ENCODE peak calls at places on chromosomes 13 and 19, in four cellular contexts. One of them, this sample, is unnamed.

GRCh38 chr13:92187378-92187989 is 789.1 kb downstream of the GPC5 start:
- DNase-seq in body of pancreas: peak; percentile 9
- DNase-seq in astrocyte of the spinal cord: peak; percentile 62
- DNase-seq in HL-60: peak; percentile 26
- DNase-seq in this sample: peak; percentile 71

GRCh38 chr13:62320129-62320724 is 904.6 kb upstream of the PCDH20 start:
- DNase-seq in body of pancreas: peak; percentile 8
- DNase-seq in astrocyte of the spinal cord: peak; percentile 65
- DNase-seq in HL-60: peak; percentile 10
- DNase-seq in this sample: peak; percentile 76

GRCh38 chr13:66425741-66426140 is 804.4 kb downstream of the PCDH9 start:
- DNase-seq in body of pancreas: no peak
- DNase-seq in astrocyte of the spinal cord: peak; percentile 26
- DNase-seq in HL-60: no peak
- DNase-seq in this sample: peak; percentile 25

GRCh38 chr19:57708641-57709354 is at the start of gene ZNF154:
- DNase-seq in body of pancreas: peak; percentile 39
- DNase-seq in astrocyte of the spinal cord: peak; percentile 77
- DNase-seq in HL-60: no peak
- DNase-seq in this sample: peak; percentile 84

GRCh38 chr19:55811340-55811739 is 20.5 kb downstream of the NLRP11 start:
- DNase-seq in body of pancreas: no peak
- DNase-seq in astrocyte of the spinal cord: no peak
- DNase-seq in HL-60: no peak
- DNase-seq in this sample: no peak

GRCh38 chr19:19113040-19113541 is 25.2 kb downstream of the TMEM161A start:
- DNase-seq in body of pancreas: no peak
- DNase-seq in astrocyte of the spinal cord: peak; percentile 31
- DNase-seq in HL-60: peak; percentile 16
- DNase-seq in this sample: peak; percentile 40

GRCh38 chr13:110617326-110618072 is 2.2 kb downstream of the NAXD start:
- DNase-seq in body of pancreas: peak; percentile 88
- DNase-seq in astrocyte of the spinal cord: peak; percentile 84
- DNase-seq in HL-60: no peak
- DNase-seq in this sample: peak; percentile 84

GRCh38 chr19:49104229-49104864 is 9.8 kb upstream of the LIN7B start:
- DNase-seq in body of pancreas: no peak
- DNase-seq in astrocyte of the spinal cord: no peak
- DNase-seq in HL-60: no peak
- DNase-seq in this sample: no peak

GRCh38 chr19:416416-416815 is 7.5 kb upstream of the C2CD4C start:
- DNase-seq in body of pancreas: no peak
- DNase-seq in astrocyte of the spinal cord: no peak
- DNase-seq in HL-60: no peak
- DNase-seq in this sample: no peak

GRCh38 chr13:114325729-114326128 is 11.4 kb downstream of the CHAMP1 start:
- DNase-seq in body of pancreas: no peak
- DNase-seq in astrocyte of the spinal cord: no peak
- DNase-seq in HL-60: peak; percentile 43
- DNase-seq in this sample: peak; percentile 39

GRCh38 chr19:3323704-3324103 is 42.7 kb upstream of the NFIC start:
- DNase-seq in body of pancreas: no peak
- DNase-seq in astrocyte of the spinal cord: no peak
- DNase-seq in HL-60: no peak
- DNase-seq in this sample: no peak

GRCh38 chr19:29383696-29384095 is 142.1 kb upstream of the VSTM2B start:
- DNase-seq in body of pancreas: no peak
- DNase-seq in astrocyte of the spinal cord: no peak
- DNase-seq in HL-60: no peak
- DNase-seq in this sample: no peak

GRCh38 chr13:98824376-98825160 is 72.1 kb upstream of the SLC15A1 start:
- DNase-seq in body of pancreas: no peak
- DNase-seq in astrocyte of the spinal cord: no peak
- DNase-seq in HL-60: no peak
- DNase-seq in this sample: no peak

GRCh38 chr19:23822735-23823134 is 64.0 kb upstream of the ZNF681 start:
- DNase-seq in body of pancreas: no peak
- DNase-seq in astrocyte of the spinal cord: no peak
- DNase-seq in HL-60: no peak
- DNase-seq in this sample: no peak
- TF ChIP-seq CTCF in body of pancreas: no peak
- TF ChIP-seq CTCF in astrocyte of the spinal cord: no peak
- TF ChIP-seq CTCF in HL-60: no peak
- TF ChIP-seq CTCF in this sample: no peak

GRCh38 chr19:47130120-47130588 is 481 bp upstream of the SAE1 start:
- DNase-seq in body of pancreas: no peak
- DNase-seq in astrocyte of the spinal cord: no peak
- DNase-seq in HL-60: no peak
- DNase-seq in this sample: no peak
- H3K4me3 ChIP-seq in body of pancreas: no peak overlapping the region
- H3K4me3 ChIP-seq in astrocyte of the spinal cord: no peak overlapping the region
- H3K4me3 ChIP-seq in HL-60: no peak overlapping the region
- H3K4me3 ChIP-seq in this sample: no peak overlapping the region

GRCh38 chr19:13838943-13839192 is 38.1 kb upstream of the NANOS3 start:
- DNase-seq in body of pancreas: peak; percentile 81
- DNase-seq in astrocyte of the spinal cord: no peak
- DNase-seq in HL-60: no peak
- DNase-seq in this sample: no peak

GRCh38 chr19:13840751-13841338 is 36.1 kb upstream of the NANOS3 start:
- DNase-seq in body of pancreas: no peak
- DNase-seq in astrocyte of the spinal cord: peak; percentile 38
- DNase-seq in HL-60: no peak
- DNase-seq in this sample: no peak

GRCh38 chr19:13838071-13838942 is 38.6 kb upstream of the NANOS3 start:
- DNase-seq in body of pancreas: no peak
- DNase-seq in astrocyte of the spinal cord: peak; percentile 45
- DNase-seq in HL-60: no peak
- DNase-seq in this sample: no peak

GRCh38 chr19:13839938-13840750 is 36.8 kb upstream of the NANOS3 start:
- DNase-seq in body of pancreas: peak; percentile 40
- DNase-seq in astrocyte of the spinal cord: peak; percentile 45
- DNase-seq in HL-60: peak; percentile 58
- DNase-seq in this sample: no peak

GRCh38 chr19:13839193-13839937 is 37.6 kb upstream of the NANOS3 start:
- DNase-seq in body of pancreas: peak; percentile 80
- DNase-seq in astrocyte of the spinal cord: peak; percentile 83
- DNase-seq in HL-60: peak; percentile 94
- DNase-seq in this sample: peak; percentile 86
- TF ChIP-seq CTCF in body of pancreas: no peak
- TF ChIP-seq CTCF in astrocyte of the spinal cord: no peak
- TF ChIP-seq CTCF in HL-60: no peak
- TF ChIP-seq CTCF in this sample: no peak

GRCh38 chr19:21571316-21571715 is 65.9 kb downstream of the ZNF429 start:
- DNase-seq in body of pancreas: no peak
- DNase-seq in astrocyte of the spinal cord: no peak
- DNase-seq in HL-60: no peak
- DNase-seq in this sample: no peak

GRCh38 chr19:21566073-21566472 is 60.7 kb downstream of the ZNF429 start:
- DNase-seq in body of pancreas: no peak
- DNase-seq in astrocyte of the spinal cord: no peak
- DNase-seq in HL-60: no peak
- DNase-seq in this sample: no peak

GRCh38 chr19:21574607-21575006 is 69.2 kb downstream of the ZNF429 start:
- DNase-seq in body of pancreas: no peak
- DNase-seq in astrocyte of the spinal cord: no peak
- DNase-seq in HL-60: no peak
- DNase-seq in this sample: no peak

GRCh38 chr19:21568816-21569496 is 63.6 kb downstream of the ZNF429 start:
- DNase-seq in body of pancreas: peak; percentile 93
- DNase-seq in astrocyte of the spinal cord: peak; percentile 57
- DNase-seq in HL-60: no peak
- DNase-seq in this sample: peak; percentile 15

GRCh38 chr19:21569497-21569870 is 64.1 kb downstream of the ZNF429 start:
- DNase-seq in body of pancreas: no peak
- DNase-seq in astrocyte of the spinal cord: no peak
- DNase-seq in HL-60: no peak
- DNase-seq in this sample: no peak
- H3K4me3 ChIP-seq in body of pancreas: no peak overlapping the region
- H3K4me3 ChIP-seq in astrocyte of the spinal cord: no peak overlapping the region
- H3K4me3 ChIP-seq in HL-60: no peak overlapping the region
- H3K4me3 ChIP-seq in this sample: no peak overlapping the region

DNA sequence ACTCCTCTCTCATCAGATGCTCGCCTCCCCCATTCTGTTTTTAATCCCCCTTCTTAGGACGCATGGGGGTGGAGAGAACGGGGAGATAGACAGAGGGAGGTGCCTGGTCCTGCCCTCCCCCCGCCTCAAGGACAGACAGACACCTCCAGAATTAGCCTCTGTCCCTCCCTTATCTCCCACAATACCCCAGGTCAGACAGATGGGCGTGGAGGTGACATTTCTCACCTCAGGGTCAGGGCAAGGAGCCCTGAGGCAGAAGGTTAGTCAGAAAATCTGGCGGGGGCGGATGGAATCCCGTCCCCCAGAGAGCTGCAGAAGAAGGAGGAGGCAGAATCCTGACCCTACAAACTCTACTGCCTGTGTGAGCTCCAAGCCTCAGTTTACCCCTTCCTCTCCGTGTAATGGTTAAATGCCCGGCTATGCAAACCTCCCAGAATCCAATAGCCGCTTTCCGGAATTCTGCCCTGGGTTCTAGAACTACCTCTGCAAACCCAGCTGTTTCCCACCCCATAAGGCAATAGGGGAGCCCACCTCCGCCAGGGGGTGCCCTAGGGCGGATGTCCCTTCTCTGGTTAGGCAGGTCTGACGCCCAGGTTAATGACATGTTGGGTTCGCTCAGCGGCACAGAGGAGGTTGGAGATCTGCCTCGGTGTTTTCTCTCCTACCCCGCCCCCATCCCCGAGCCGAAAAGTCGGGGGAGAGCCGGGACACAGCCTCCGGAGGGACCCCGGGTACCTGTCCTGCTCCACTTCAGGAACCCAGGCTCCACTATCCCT is 900 bp downstream of the PPP1R13L start:
- DNase-seq in body of pancreas: peak; percentile 77
- DNase-seq in astrocyte of the spinal cord: peak; percentile 22
- DNase-seq in HL-60: peak; percentile 51
- DNase-seq in this sample: peak; percentile 39
- TF ChIP-seq CTCF in body of pancreas: peak; percentile 63
- TF ChIP-seq CTCF in astrocyte of the spinal cord: peak; percentile 69
- TF ChIP-seq CTCF in HL-60: no peak
- TF ChIP-seq CTCF in this sample: peak; percentile 60

This sample was measured in fibroblast of pulmonary artery.